ENCODE peak calls at places on chromosome 14, in seven cellular contexts. L, R, S, Z, W, U and P are unnamed samples. For H3K4me1, the result is how much of the 10 kb centered on the place peaks cover.

GRCh38 chr14:68710776-68711175 is 82.1 kb downstream of the ZFP36L1 start:
- DNase-seq in L (no peak), W (no peak), U (peak), Z (no peak), S (no peak), R (peak), P (no peak)

GRCh38 chr14:72451081-72451972 is 442.6 kb downstream of the DPF3 start:
- DNase-seq in R (peak), L (no peak), W (peak), S (no peak), Z (peak), U (no peak), P (peak)

GRCh38 chr14:59507063-59507751 is 22.9 kb downstream of the JKAMP start:
- DNase-seq in S (peak), Z (peak), U (no peak), L (peak), R (peak), W (peak), P (peak)

GRCh38 chr14:77325746-77326094 is 4.9 kb downstream of the GSTZ1 start:
- DNase-seq in U (no peak), Z (no peak), R (no peak), W (no peak), S (no peak), L (no peak), P (no peak)

GRCh38 chr14:40204441-40205175 is 772.4 kb upstream of the FBXO33 start:
- DNase-seq in S (no peak), W (no peak), U (no peak), L (no peak), Z (no peak), R (no peak), P (no peak)

GRCh38 chr14:54565236-54566151 is 1.4 kb upstream of the SAMD4A start:
- DNase-seq in W (peak), Z (peak), U (peak), R (peak), L (peak), S (peak), P (peak)

GRCh38 chr14:51453869-51454268 is 197.8 kb upstream of the FRMD6 start:
- DNase-seq in L (no peak), Z (no peak), U (no peak), R (no peak), W (no peak), S (no peak), P (no peak)

GRCh38 chr14:65791551-65791981 is 379.0 kb downstream of the FUT8 start:
- DNase-seq in W (no peak), L (no peak), Z (no peak), U (no peak), S (no peak), R (peak), P (peak)

GRCh38 chr14:37600880-37601741 is 5.7 kb downstream of the TTC6 start:
- DNase-seq in L (no peak), U (no peak), Z (no peak), R (no peak), S (no peak), W (peak), P (no peak)

GRCh38 chr14:50007123-50007903 is 109.1 kb downstream of the VCPKMT start:
- DNase-seq in W (peak), Z (no peak), L (no peak), S (no peak), U (no peak), R (no peak), P (no peak)

GRCh38 chr14:78022059-78022458 is 148.1 kb upstream of the NRXN3 start:
- DNase-seq in L (peak), U (no peak), R (no peak), W (peak), Z (peak), S (peak), P (no peak)

GRCh38 chr14:68819260-68819691 is 26.4 kb upstream of the ZFP36L1 start:
- DNase-seq in U (no peak), S (no peak), L (no peak), Z (no peak), R (no peak), W (peak), P (no peak)

GRCh38 chr14:31395572-31396205 is 24.7 kb downstream of the HEATR5A start:
- DNase-seq in W (no peak), L (no peak), R (no peak), U (no peak), S (peak), Z (no peak), P (no peak)

GRCh38 chr14:78974691-78975090 is 804.5 kb downstream of the NRXN3 start:
- DNase-seq in L (no peak), U (no peak), Z (no peak), W (no peak), R (no peak), S (no peak), P (no peak)

GRCh38 chr14:104563742-104564615 is 15.6 kb upstream of the C14orf180 start:
- DNase-seq in R (peak), Z (peak), S (peak), W (peak), L (peak), U (no peak), P (peak)

GRCh38 chr14:58955294-58955821 is 233.1 kb upstream of the DAAM1 start:
- DNase-seq in S (no peak), U (no peak), Z (no peak), R (no peak), L (no peak), W (no peak), P (no peak)

GRCh38 chr14:91315844-91316267 is 71.4 kb upstream of the GPR68 start:
- DNase-seq in Z (no peak), U (no peak), R (peak), L (no peak), S (no peak), W (peak), P (peak)

GRCh38 chr14:69632154-69632553 is 20.8 kb downstream of the SUSD6 start:
- DNase-seq in R (no peak), S (no peak), L (no peak), Z (no peak), U (no peak), W (no peak), P (no peak)

GRCh38 chr14:22418631-22419030 is 170.4 kb downstream of the DAD1 start:
- DNase-seq in R (no peak), W (no peak), L (no peak), U (no peak), S (no peak), Z (no peak), P (no peak)

GRCh38 chr14:64475585-64476273 is 10.4 kb downstream of the AKAP5 start:
- DNase-seq in Z (no peak), S (no peak), L (no peak), R (no peak), W (no peak), U (no peak), P (no peak)

GRCh38 chr14:75577090-75577489 is 1.3 kb upstream of the FLVCR2 start:
- DNase-seq in R (no peak), W (no peak), L (no peak), S (no peak), U (no peak), Z (no peak), P (no peak)

GRCh38 chr14:58078471-58078870 is 73.5 kb downstream of the ARMH4 start:
- DNase-seq in W (no peak), U (no peak), R (no peak), L (no peak), Z (no peak), S (no peak), P (no peak)

GRCh38 chr14:71244341-71244740 is 337.1 kb downstream of the PCNX1 start:
- DNase-seq in Z (no peak), U (no peak), W (no peak), S (no peak), R (no peak), L (no peak), P (no peak)

GRCh38 chr14:27190286-27190685 is 592.5 kb upstream of the NOVA1 start:
- DNase-seq in W (no peak), Z (no peak), L (no peak), U (no peak), S (no peak), R (no peak), P (no peak)

GRCh38 chr14:92568621-92569479 is 55.3 kb downstream of the RIN3 start:
- DNase-seq in W (no peak), R (peak), Z (no peak), S (no peak), U (no peak), L (peak), P (peak)

GRCh38 chr14:80867091-80867490 is 74.4 kb downstream of the CEP128 start:
- DNase-seq in Z (no peak), W (no peak), U (no peak), S (no peak), R (no peak), L (no peak), P (no peak)

GRCh38 chr14:85533821-85534271 is 3.9 kb downstream of the FLRT2 start:
- DNase-seq in S (no peak), U (no peak), W (no peak), R (no peak), L (no peak), Z (no peak), P (no peak)

GRCh38 chr14:93984987-93985410 is 8.6 kb upstream of the ASB2 start:
- DNase-seq in W (peak), L (peak), S (no peak), U (no peak), Z (peak), R (no peak), P (no peak)

GRCh38 chr14:80536456-80536855 is 325.2 kb upstream of the DIO2 start:
- DNase-seq in L (no peak), W (no peak), U (no peak), R (no peak), Z (no peak), S (no peak), P (no peak)

GRCh38 chr14:49593016-49593415 is 5.7 kb upstream of the LRR1 start:
- DNase-seq in R (no peak), S (no peak), W (peak), L (no peak), U (no peak), Z (no peak), P (no peak)

GRCh38 chr14:26281280-26281998 is 316.4 kb downstream of the NOVA1 start:
- DNase-seq in S (no peak), R (no peak), Z (peak), W (no peak), U (no peak), L (no peak), P (no peak)

GRCh38 chr14:59503256-59503655 is 18.9 kb downstream of the JKAMP start:
- DNase-seq in Z (no peak), W (no peak), L (no peak), U (no peak), R (no peak), S (no peak), P (no peak)

GRCh38 chr14:96741151-96741977 is 55.8 kb upstream of the VRK1 start:
- DNase-seq in Z (peak), W (peak), R (peak), S (peak), U (no peak), L (peak), P (peak)

DNA sequence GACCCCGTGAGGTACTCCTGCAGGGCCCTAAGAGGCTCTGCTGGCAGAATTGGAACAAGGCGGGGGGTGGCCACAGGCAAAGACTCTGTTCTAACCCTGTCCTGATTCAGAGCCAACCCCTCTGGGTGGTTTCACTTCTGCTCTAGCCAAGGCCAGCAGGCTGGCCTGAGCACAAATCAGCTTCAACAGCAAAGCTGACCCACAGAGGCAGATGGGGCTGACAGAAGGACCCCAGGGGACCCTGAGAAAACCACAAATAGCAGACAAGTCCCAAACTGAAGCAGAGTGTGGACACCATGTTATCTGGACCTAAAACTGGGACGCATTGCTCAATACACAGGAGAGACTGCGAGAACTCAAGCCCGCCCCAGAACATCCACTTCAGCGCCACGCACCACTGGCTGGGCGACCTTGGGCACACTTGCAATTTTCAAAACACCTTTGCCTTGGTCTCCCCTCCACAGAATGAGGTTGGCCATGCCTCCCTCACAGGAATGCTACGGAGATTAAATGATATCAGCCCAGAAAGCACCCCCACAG is 76.4 kb upstream of the DICER1 start:
- DNase-seq in L (peak), R (no peak), Z (no peak), W (no peak), U (no peak), S (no peak), P (no peak)
- H3K4me1 ChIP-seq in L (under half), R (under half), Z (under half), W (under half), U (under half), S (under half), P (under half)

GRCh38 chr14:101812071-101812470 is 50.6 kb downstream of the PPP2R5C start:
- DNase-seq in S (no peak), Z (no peak), U (no peak), W (no peak), R (no peak), L (no peak), P (no peak)
- H3K4me1 ChIP-seq in S (under half), Z (under half), U (half or more), W (under half), R (half or more), L (under half), P (half or more)

DNA sequence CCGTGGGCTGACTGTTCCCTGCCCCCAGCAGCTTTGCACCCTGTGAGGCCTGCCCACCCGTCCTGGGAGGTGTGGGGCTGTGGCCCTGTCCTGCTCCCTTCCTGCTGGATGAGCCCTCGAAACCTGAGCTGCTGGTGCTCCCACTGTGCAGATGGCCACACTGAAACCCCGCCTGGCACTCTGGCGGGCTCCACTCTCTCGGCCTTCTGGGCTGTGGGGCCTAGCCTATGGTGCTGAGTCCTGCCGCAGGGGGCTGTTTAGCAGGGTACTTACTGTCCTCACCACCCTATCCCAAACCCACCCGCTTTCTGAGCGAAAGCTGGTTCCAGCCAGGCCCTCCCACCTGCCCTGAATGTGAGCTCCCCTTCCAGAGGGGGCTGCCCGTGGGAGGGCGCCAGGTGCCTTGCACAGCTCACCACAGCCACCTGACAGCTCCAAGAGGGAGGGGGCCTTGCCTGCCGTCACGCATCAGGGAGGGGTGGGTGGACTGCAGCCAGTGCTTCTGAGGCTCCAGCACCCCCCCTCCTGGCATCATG is 7.3 kb downstream of the SLC25A47 start:
- DNase-seq in R (no peak), Z (no peak), W (no peak), S (no peak), L (no peak), U (no peak), P (no peak)
- H3K4me1 ChIP-seq in R (under half), Z (under half), W (under half), S (under half), L (under half), U (under half), P (under half)

GRCh38 chr14:52937306-52937705 is 13.5 kb downstream of the FERMT2 start:
- DNase-seq in R (no peak), Z (no peak), S (no peak), U (no peak), L (no peak), W (no peak), P (no peak)
- H3K4me1 ChIP-seq in R (under half), Z (under half), S (under half), U (under half), L (under half), W (under half), P (under half)

GRCh38 chr14:89393346-89393745 is 23.7 kb downstream of the FOXN3 start:
- DNase-seq in U (no peak), R (no peak), Z (no peak), L (no peak), W (no peak), S (no peak), P (no peak)

GRCh38 chr14:89388853-89389252 is 28.2 kb downstream of the FOXN3 start:
- DNase-seq in W (no peak), U (no peak), S (no peak), Z (no peak), L (no peak), R (no peak), P (no peak)

GRCh38 chr14:89394920-89395319 is 22.1 kb downstream of the FOXN3 start:
- DNase-seq in R (no peak), W (no peak), U (no peak), L (no peak), S (no peak), Z (no peak), P (no peak)

GRCh38 chr14:89391123-89391522 is 25.9 kb downstream of the FOXN3 start:
- DNase-seq in R (no peak), U (no peak), W (no peak), S (no peak), Z (no peak), L (no peak), P (no peak)

DNA sequence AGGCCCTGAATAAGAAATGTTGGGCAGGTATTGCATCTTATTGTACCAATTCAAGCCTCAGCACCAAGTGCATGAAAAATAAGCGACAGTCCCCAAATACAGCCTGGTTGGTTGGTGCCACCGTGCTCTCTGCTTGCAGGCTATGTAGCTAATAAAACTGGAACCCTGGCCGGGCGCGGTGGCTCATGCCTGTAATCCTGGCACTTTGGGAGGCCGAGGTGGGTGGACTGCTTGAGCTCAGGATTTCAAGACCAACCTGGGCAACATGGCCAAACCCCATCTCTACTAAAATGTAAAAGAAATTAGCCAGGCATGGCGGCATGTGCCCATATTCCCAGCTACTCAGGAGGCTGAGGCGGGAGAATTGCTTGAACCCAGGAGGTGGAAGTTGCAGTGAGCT is 25.5 kb downstream of the FOXN3 start:
- DNase-seq in U (no peak), R (no peak), Z (no peak), S (no peak), W (no peak), L (no peak), P (no peak)
- H3K4me1 ChIP-seq in U (under half), R (under half), Z (under half), S (under half), W (under half), L (under half), P (under half)

DNA sequence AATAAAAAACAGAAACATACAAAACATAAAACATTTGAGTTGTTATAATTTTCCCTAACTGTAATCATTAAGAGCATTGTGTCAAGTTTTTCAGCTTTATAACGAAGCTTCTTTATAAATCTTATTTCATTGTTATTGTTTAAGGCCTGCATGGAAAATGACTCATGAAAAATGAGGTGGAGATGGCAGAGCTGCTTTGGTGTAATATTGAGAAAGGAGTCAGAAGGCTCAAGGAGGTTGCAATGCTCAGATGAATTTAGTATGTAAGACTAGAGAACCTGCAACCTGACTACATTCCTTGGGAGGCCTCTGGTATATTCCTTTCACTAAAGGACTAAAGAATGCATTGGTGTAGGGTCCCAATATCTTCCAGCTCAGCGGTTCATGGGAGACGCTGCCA is 61.5 kb downstream of the TMEM30B start:
- DNase-seq in S (no peak), R (no peak), U (no peak), Z (no peak), W (no peak), L (no peak), P (no peak)
- H3K4me1 ChIP-seq in S (under half), R (under half), U (under half), Z (under half), W (under half), L (under half), P (under half)

DNA sequence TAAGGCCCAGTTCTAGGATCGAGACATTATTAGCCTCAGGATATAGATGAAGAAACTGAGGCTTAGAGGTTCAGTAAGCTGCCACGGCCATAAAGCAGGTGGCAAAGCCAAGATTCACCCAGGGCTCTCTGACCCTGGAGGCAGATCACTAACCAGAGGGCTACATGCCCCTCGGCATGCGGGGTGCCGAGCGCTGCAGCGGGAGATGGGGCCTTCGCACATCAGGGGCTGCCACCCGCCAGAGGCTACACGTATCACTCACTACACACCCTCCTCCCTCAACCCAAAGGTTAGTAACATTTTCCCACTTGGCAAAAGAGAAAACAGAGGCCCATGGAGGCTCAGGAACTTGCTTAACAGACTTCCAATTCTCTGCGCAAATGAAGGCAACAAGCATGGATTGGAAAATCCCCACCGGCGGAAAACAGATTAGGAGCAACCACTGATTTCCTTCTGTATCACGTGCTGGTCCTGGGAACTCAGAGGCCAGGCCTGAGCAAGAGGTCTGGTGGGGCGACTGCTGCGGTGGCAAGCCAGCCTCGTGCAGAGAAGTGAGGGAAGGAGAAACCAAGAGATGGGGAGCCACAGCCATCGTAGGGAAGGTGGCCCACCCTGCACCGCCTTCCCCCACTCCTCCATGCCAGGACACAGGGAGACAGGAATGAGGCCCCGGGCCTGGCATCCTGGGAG is 6.0 kb downstream of the CCDC85C start:
- DNase-seq in S (no peak), U (no peak), R (no peak), Z (no peak), L (no peak), W (no peak), P (no peak)
- H3K4me1 ChIP-seq in S (under half), U (half or more), R (under half), Z (under half), L (half or more), W (under half), P (under half)

DNA sequence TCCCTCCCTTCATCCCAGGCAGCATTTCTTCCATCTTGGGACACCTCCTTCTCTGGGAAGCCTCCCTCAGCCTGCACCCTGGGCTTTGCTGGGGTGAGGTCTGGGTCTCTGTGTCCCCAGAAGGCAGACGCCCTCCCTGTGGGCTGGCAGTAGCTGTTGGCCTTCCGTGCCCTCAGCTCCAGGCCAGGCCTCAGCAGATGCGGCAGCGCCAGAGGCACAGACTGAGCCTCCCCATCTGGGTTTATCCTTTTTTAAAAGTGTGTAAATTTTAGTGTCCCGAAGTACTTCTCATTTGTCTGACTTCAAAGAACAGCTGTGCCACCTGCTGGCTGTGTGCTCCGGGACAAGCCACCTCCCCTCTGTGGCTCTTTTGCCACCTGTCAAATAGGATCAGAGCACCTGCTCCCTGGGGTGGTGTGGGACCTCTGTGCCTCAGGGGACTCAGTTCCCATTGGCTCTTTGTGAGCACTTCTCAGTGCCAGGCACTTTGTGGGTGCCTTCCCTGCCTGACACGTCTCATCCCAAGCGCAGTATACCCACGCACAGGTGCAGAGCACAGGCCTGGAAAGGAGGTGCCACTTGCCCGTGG is 11.1 kb downstream of the EXOC3L4 start:
- DNase-seq in W (peak), Z (no peak), U (no peak), S (no peak), R (no peak), L (no peak), P (no peak)
- H3K4me1 ChIP-seq in W (under half), Z (under half), U (under half), S (under half), R (under half), L (under half), P (under half)